ENCODE peak calls at places on chromosomes 5 and 9, in seven cellular contexts. Y is HL-60, T is cardiac muscle cell, A is neural crest cell, V is PC-3, M is OCI-LY7, W is prostate gland. X is an unnamed sample.

GRCh38 chr9:34612788-34613390 is 992 bp upstream of the RPP25L start:
- DNase-seq in M (peak), A (peak), W (peak), V (peak), T (peak), Y (peak), X (peak)

GRCh38 chr9:121601234-121601633 is 50.2 kb upstream of the DAB2IP start:
- DNase-seq in M (no peak), T (peak), W (no peak), Y (peak), A (no peak), V (no peak), X (no peak)

GRCh38 chr5:106127341-106127781 is 1543.4 kb downstream of the EFNA5 start:
- DNase-seq in M (no peak), A (no peak), W (no peak), V (peak), T (no peak), Y (no peak), X (no peak)

GRCh38 chr9:92960561-92961290 is 13.4 kb downstream of the FGD3 start:
- DNase-seq in Y (no peak), M (no peak), W (no peak), V (no peak), A (no peak), T (no peak), X (no peak)

GRCh38 chr9:91162311-91162710 is 199.4 kb downstream of the AUH start:
- DNase-seq in T (no peak), V (peak), M (no peak), W (no peak), A (no peak), Y (no peak), X (no peak)

GRCh38 chr9:72600671-72601070 is 79.3 kb downstream of the TMC1 start:
- DNase-seq in V (no peak), A (no peak), T (no peak), M (no peak), Y (no peak), W (no peak), X (no peak)

GRCh38 chr9:16671591-16672137 is 198.8 kb downstream of the BNC2 start:
- DNase-seq in A (no peak), Y (no peak), W (no peak), M (no peak), V (peak), T (peak), X (no peak)

GRCh38 chr9:82082563-82082962 is 94.0 kb downstream of the SPATA31D1 start:
- DNase-seq in A (no peak), W (no peak), M (no peak), Y (no peak), T (no peak), V (no peak), X (no peak)

GRCh38 chr9:95425910-95426551 is 90.7 kb downstream of the PTCH1 start:
- DNase-seq in Y (no peak), V (peak), A (no peak), M (peak), W (no peak), T (no peak), X (peak)

GRCh38 chr5:16179511-16179935 is at the start of gene MARCHF11:
- DNase-seq in T (no peak), M (no peak), A (peak), V (no peak), Y (no peak), W (no peak), X (peak)

GRCh38 chr9:79572891-79573696 is 1.3 kb downstream of the TLE4 start:
- DNase-seq in V (no peak), Y (no peak), A (peak), T (peak), W (peak), M (peak), X (peak)

GRCh38 chr9:70111042-70111602 is 67.5 kb downstream of the MAMDC2 start:
- DNase-seq in Y (peak), T (peak), W (peak), M (peak), V (peak), A (peak), X (peak)

GRCh38 chr5:42915306-42915866 is 103.7 kb upstream of the SELENOP start:
- DNase-seq in T (no peak), A (no peak), W (no peak), Y (no peak), V (no peak), M (no peak), X (no peak)

GRCh38 chr5:42908086-42908485 is 96.4 kb upstream of the SELENOP start:
- DNase-seq in M (no peak), W (no peak), Y (no peak), T (no peak), A (no peak), V (no peak), X (no peak)

GRCh38 chr5:42908509-42909488 is 97.1 kb upstream of the SELENOP start:
- DNase-seq in Y (peak), M (peak), T (peak), A (peak), W (peak), V (peak), X (peak)

GRCh38 chr5:42912184-42912766 is 100.6 kb upstream of the SELENOP start:
- DNase-seq in A (no peak), T (peak), W (peak), M (peak), V (peak), Y (peak), X (peak)
- TF ChIP-seq CTCF in A (peak), T (peak), W (peak), M (peak), V (peak), Y (peak), X (no peak)

DNA sequence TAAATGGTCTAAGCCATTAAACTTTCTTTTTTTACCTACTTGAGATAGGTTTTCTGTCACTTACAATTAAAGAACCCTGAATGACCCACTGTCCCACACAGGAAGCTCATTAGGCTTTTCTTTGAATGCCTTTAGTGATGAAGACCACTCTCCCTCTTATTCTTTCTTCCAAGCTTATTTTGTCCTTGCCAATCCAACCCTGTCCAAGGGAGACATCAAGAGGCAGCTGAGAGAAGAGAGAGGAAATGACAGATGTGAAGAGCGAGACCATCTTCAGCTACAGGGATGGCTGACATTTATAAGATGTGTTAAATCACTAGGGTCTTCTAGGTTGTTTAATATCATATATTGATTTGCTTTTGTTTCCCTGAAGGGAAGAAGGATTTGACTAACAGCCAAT is 133.5 kb downstream of the FAM114A2 start:
- DNase-seq in T (no peak), A (no peak), W (no peak), M (peak), Y (no peak), V (no peak), X (no peak)
- TF ChIP-seq CTCF in T (no peak), A (no peak), W (no peak), M (no peak), Y (no peak), V (no peak), X (no peak)

DNA sequence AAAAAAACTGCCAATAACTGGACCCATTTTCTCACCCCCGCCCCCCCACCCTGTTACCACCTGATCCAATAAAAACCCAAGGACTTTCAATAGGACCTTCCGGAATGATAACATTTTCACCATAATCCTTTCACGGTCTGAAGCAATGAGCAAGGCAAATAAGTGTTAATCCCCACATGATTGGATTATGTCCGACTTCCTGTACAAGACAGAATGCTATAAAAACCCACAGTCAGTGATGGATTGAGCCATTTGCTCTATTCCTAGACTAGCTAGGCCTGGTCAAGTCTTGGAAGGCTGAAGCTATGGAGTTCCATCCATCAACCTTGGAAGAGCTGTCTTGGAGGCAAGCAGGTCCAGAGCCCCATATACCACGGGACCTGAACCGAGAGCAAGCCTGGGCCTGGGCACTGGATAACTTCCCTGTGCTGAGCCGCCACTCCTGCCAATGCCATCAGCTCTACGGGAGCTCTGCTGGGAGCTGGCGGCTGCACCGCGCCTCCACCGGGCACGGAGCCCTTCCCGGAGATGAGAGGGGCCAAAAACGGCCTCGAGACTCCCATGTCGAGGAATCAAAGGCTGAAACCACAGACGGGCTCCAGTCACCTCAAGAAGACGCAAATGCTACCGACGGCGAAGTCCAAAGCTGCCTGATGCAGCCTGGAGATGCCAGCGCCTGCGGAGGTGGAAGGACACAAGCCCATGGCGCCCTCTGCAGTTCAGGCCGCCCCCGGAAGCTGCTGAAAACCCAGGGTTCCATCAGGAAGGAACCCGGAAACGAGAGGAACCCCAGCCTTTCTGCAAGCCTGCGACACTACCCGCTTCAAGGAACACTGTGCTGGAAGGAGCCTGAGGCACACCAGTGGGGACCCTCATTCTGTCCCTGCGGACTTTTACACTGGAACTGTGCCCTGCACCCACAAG is 69.2 kb downstream of the ANXA2R start:
- DNase-seq in W (no peak), V (peak), Y (no peak), A (no peak), M (no peak), T (peak), X (peak)
- TF ChIP-seq CTCF in W (no peak), V (peak), Y (no peak), A (no peak), M (peak), T (peak), X (no peak)

DNA sequence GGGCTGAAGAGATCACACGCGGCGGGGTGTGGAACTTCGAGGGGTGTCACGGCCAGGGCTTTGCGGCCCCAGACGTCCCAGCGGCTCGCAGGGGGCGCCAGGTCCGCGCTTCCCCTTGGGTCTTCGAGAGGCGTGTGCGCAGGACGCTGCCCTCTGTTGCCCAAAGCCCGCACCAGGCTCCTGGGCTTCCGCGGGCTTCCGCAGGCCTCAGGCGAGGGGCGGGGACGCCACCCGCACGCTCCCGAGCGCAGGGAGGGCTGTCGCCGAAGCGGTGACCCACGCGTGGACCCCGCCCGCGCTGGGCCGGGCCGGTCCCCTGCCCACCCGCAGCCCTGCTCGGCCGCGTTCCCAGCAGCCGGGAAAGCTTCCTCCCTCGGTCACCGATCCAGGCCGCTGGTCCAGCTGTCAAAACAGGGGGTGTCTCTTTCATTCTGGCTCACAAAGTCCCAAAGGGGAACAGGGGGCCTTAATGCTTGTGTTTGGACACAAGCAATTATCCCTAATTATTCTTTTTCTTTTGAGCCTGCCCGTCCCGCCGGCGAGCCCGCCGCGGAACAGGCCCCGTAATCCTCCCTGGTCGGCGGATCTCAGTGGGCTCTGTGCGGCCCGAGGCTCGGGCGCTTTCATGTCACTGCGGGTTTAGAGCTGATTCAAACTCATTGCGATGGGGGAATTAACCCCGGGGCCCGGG is 60.6 kb downstream of the TMEM174 start:
- DNase-seq in Y (no peak), T (no peak), M (no peak), W (no peak), A (no peak), V (no peak), X (peak)
- TF ChIP-seq CTCF in Y (no peak), T (no peak), M (no peak), W (no peak), A (no peak), V (no peak), X (no peak)

DNA sequence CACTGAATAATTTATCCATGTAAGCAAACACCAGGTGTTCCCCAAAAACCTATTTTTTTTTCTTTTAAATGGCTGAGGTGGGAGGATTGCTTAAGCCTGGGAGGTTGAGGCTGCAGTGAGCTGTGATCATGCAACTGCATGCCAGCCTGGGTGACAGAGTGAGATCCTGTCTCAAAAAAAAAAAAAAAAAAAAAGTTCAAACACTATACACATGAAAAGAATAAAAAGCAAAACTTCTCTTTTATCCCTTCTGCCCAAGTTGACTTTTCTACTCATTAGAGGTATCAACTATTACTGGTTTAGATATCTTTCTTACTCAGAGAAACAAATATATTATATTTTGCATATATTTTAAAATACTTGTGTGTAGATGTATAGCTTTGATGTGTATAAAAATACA is 17.8 kb downstream of the DCTN4 start:
- DNase-seq in A (no peak), Y (no peak), T (no peak), M (no peak), W (no peak), V (no peak), X (no peak)
- TF ChIP-seq CTCF in A (no peak), Y (no peak), T (no peak), M (no peak), W (no peak), V (no peak), X (no peak)

X was measured in endothelial cell.